ENCODE peak calls at places on chromosomes 12 and 14, in eight cellular contexts. V is iPS-NIHi11; E is stimulated activated CD4-positive, alpha-beta T cell treated with anti-CD3 and anti-CD28 coated beads, Interleukin-15, amount 100 ng/mL, for 1 hour; C is myocyte; O is stimulated activated naive B cell treated with anti-CD40 and anti-IgM and Interleukin-4, amounts not matched to agents 10 μg/mL and 1 μg/mL and 100 μg/mL, for 72 hours; H is AG08395; Y is hepatocyte; G is fibroblast of the aortic adventitia. Q is an unnamed sample.

GRCh38 chr14:71582705-71583104 is 349.5 kb upstream of the RGS6 start:
- DNase-seq in Y (no peak), H (peak), V (no peak), E (no peak), G (peak), O (no peak), C (peak), Q (no peak)

GRCh38 chr12:15662303-15662980 is 126.7 kb downstream of the EPS8 start:
- DNase-seq in O (no peak), E (no peak), G (peak), Y (peak), V (no peak), C (peak), H (peak), Q (no peak)

GRCh38 chr12:123444396-123445026 is 8.0 kb upstream of the RILPL2 start:
- DNase-seq in H (no peak), Y (no peak), E (no peak), V (no peak), O (no peak), G (peak), C (no peak), Q (no peak)

GRCh38 chr12:86117711-86118110 is 138.5 kb downstream of the MGAT4C start:
- DNase-seq in G (peak), Y (no peak), E (no peak), C (no peak), V (no peak), O (no peak), H (no peak), Q (no peak)

GRCh38 chr14:71448431-71449315 is 483.6 kb upstream of the RGS6 start:
- DNase-seq in G (no peak), Y (no peak), H (no peak), E (no peak), C (no peak), V (no peak), O (no peak), Q (no peak)

GRCh38 chr12:2691340-2692111 is 103.2 kb upstream of the FKBP4 start:
- DNase-seq in E (no peak), Y (peak), H (no peak), V (peak), C (no peak), G (no peak), O (peak), Q (no peak)

GRCh38 chr14:69708586-69709169 is 58.3 kb upstream of the SRSF5 start:
- DNase-seq in E (no peak), O (no peak), C (no peak), Y (no peak), G (no peak), H (no peak), V (no peak), Q (no peak)

GRCh38 chr14:85444685-85445084 is 85.3 kb upstream of the FLRT2 start:
- DNase-seq in C (peak), O (no peak), Y (peak), V (peak), G (peak), E (no peak), H (peak), Q (no peak)

GRCh38 chr12:53987748-53988147 is 2.8 kb downstream of the HOXC10 start:
- DNase-seq in E (no peak), C (no peak), Y (no peak), H (no peak), V (no peak), G (no peak), O (no peak), Q (no peak)

GRCh38 chr12:89846473-89846872 is 137.8 kb upstream of the ATP2B1 start:
- DNase-seq in G (no peak), C (no peak), V (no peak), E (no peak), O (no peak), H (no peak), Y (no peak), Q (no peak)

GRCh38 chr12:132506730-132507538 is 17.0 kb downstream of the FBRSL1 start:
- DNase-seq in V (peak), G (peak), E (no peak), C (no peak), H (peak), Y (peak), O (peak), Q (no peak)

GRCh38 chr12:97283297-97283696 is 179.3 kb upstream of the RMST start:
- DNase-seq in E (no peak), C (no peak), Y (no peak), H (no peak), V (peak), G (no peak), O (no peak), Q (no peak)

GRCh38 chr12:76784600-76785051 is 20.7 kb downstream of the ZDHHC17 start:
- DNase-seq in G (peak), C (peak), E (no peak), O (no peak), Y (no peak), V (no peak), H (peak), Q (no peak)

GRCh38 chr12:109553471-109553870 is 19.8 kb downstream of the MMAB start:
- DNase-seq in E (no peak), O (no peak), V (no peak), H (peak), Y (no peak), C (no peak), G (no peak), Q (no peak)

GRCh38 chr12:126182619-126183236 is 1117.5 kb downstream of the AACS start:
- DNase-seq in H (no peak), V (no peak), G (peak), C (peak), Y (no peak), E (no peak), O (no peak), Q (no peak)

GRCh38 chr12:32471601-32472001 is 72.2 kb downstream of the FGD4 start:
- DNase-seq in E (no peak), H (no peak), V (no peak), O (no peak), G (no peak), Y (no peak), C (peak), Q (no peak)

GRCh38 chr12:3989218-3989550 is 116.0 kb upstream of the PARP11 start:
- DNase-seq in Y (no peak), E (no peak), H (no peak), O (no peak), C (no peak), V (no peak), G (no peak), Q (no peak)

GRCh38 chr12:66823857-66824570 is 145.1 kb upstream of the GRIP1 start:
- DNase-seq in V (no peak), G (no peak), E (no peak), Y (peak), H (no peak), C (no peak), O (no peak), Q (no peak)

GRCh38 chr12:20063116-20063515 is 305.2 kb upstream of the PDE3A start:
- DNase-seq in H (no peak), Y (no peak), E (no peak), C (no peak), G (peak), V (no peak), O (no peak), Q (no peak)

GRCh38 chr12:46360908-46361666 is 11.5 kb downstream of the SLC38A2 start:
- DNase-seq in E (no peak), V (no peak), G (peak), O (no peak), C (no peak), H (no peak), Y (no peak), Q (no peak)

Q was measured in iPS DF 19.7.